ENCODE peak calls at places on chromosomes 13 and 19, in four cellular contexts. V is gastrocnemius medialis, G is IMR-90, U is heart left ventricle. Y is an unnamed sample. For H3K4me1, the result is how much of the 10 kb centered on the place peaks cover.

GRCh38 chr13:98549006-98549727 is 27.7 kb downstream of the STK24 start:
- DNase-seq in G (peak), V (no peak), U (no peak), Y (no peak)

GRCh38 chr19:4547303-4548237 is 7.7 kb upstream of the LRG1 start:
- DNase-seq in V (no peak), U (no peak), G (no peak), Y (no peak)

GRCh38 chr13:107441279-107441678 is 774.1 kb downstream of the LIG4 start:
- DNase-seq in G (peak), V (no peak), U (no peak), Y (no peak)

GRCh38 chr13:113812140-113813036 is 51.5 kb downstream of the GAS6 start:
- DNase-seq in V (no peak), U (no peak), G (no peak), Y (no peak)

GRCh38 chr13:27481766-27482165 is 31.4 kb upstream of the MTIF3 start:
- DNase-seq in G (peak), U (no peak), V (no peak), Y (no peak)

GRCh38 chr19:4198467-4199126 is 16.1 kb downstream of the ANKRD24 start:
- DNase-seq in G (no peak), V (no peak), U (no peak), Y (no peak)

GRCh38 chr13:111048387-111048786 is 66.7 kb upstream of the ARHGEF7 start:
- DNase-seq in V (no peak), U (no peak), G (no peak), Y (no peak)

GRCh38 chr13:26604784-26605183 is 47.3 kb downstream of the WASF3 start:
- DNase-seq in U (no peak), V (peak), G (no peak), Y (peak)

GRCh38 chr13:93496985-93497673 is 270.5 kb downstream of the GPC6 start:
- DNase-seq in V (no peak), G (no peak), U (no peak), Y (no peak)

GRCh38 chr13:92530364-92530763 is 696.2 kb upstream of the GPC6 start:
- DNase-seq in U (no peak), V (no peak), G (peak), Y (no peak)

GRCh38 chr13:19153782-19154450 is 27.7 kb downstream of the TUBA3C start:
- DNase-seq in U (no peak), V (no peak), G (no peak), Y (no peak)

GRCh38 chr13:19266979-19267378 is 85.4 kb upstream of the TUBA3C start:
- DNase-seq in G (no peak), U (no peak), V (no peak), Y (no peak)

GRCh38 chr13:66780814-66781213 is 449.3 kb downstream of the PCDH9 start:
- DNase-seq in U (no peak), G (peak), V (no peak), Y (no peak)

GRCh38 chr13:51191743-51192142 is 30.5 kb upstream of the FAM124A start:
- DNase-seq in V (no peak), G (no peak), U (no peak), Y (no peak)

GRCh38 chr13:113355621-113356020 is 8.3 kb downstream of the GRTP1 start:
- DNase-seq in U (no peak), V (peak), G (no peak), Y (no peak)

GRCh38 chr13:105573134-105573533 is 962.3 kb downstream of the EFNB2 start:
- DNase-seq in V (no peak), U (no peak), G (no peak), Y (no peak)

GRCh38 chr19:36771275-36772231 is 1.1 kb downstream of the ZNF850 start:
- DNase-seq in U (peak), G (peak), V (peak), Y (peak)

GRCh38 chr19:11199517-11199916 is 2.2 kb upstream of the KANK2 start:
- DNase-seq in V (no peak), G (no peak), U (no peak), Y (no peak)

GRCh38 chr19:11202488-11203193 is 5.3 kb upstream of the KANK2 start:
- DNase-seq in G (no peak), U (no peak), V (no peak), Y (no peak)

GRCh38 chr19:11200015-11200574 is 2.8 kb upstream of the KANK2 start:
- DNase-seq in G (no peak), U (no peak), V (no peak), Y (no peak)

GRCh38 chr19:11201791-11202190 is 4.4 kb upstream of the KANK2 start:
- DNase-seq in G (no peak), U (no peak), V (no peak), Y (no peak)

DNA sequence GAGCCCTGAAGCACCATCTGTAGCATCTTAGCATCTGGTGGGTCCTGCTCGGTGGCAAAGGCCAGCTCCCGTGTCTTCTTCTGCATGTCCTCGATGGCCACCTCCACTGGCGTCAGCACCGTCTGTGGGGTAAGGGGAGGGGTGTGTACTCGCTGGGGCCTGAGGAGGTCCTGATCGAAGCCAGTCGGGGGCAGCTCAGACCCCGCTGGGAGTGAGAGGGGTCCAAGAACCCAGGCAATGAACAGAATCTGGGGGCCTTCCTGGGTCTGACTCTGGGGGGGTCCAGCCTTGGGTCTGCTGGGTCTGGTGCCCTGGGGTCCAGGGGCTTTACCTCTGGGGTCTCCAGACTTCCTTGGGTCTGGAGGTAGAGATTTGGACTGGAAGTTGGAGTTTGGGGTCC is 3.6 kb upstream of the KANK2 start:
- DNase-seq in V (no peak), U (no peak), G (no peak), Y (no peak)
- H3K4me1 ChIP-seq in V (under half), U (half or more), G (under half), Y (half or more)

DNA sequence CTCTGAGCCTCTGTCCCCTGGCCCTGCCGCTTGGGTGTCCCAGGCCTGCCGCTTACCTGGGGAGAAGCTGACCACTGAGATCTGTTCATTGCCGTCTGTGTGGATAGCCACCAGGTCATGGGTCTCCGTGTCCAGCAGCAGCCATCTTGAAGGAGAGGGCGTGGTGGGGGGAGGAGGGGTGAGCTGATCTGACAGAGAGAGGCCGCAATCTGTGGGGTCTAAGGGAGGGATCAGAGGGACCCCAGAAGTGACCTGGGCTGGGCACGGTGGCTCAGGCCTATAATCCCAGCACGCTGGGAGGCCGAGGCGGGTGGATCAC is 14.7 kb upstream of the GPR4 start:
- DNase-seq in U (no peak), V (no peak), G (no peak), Y (no peak)
- H3K27ac ChIP-seq in U (no peak), V (no peak), G (no peak), Y (no peak)

DNA sequence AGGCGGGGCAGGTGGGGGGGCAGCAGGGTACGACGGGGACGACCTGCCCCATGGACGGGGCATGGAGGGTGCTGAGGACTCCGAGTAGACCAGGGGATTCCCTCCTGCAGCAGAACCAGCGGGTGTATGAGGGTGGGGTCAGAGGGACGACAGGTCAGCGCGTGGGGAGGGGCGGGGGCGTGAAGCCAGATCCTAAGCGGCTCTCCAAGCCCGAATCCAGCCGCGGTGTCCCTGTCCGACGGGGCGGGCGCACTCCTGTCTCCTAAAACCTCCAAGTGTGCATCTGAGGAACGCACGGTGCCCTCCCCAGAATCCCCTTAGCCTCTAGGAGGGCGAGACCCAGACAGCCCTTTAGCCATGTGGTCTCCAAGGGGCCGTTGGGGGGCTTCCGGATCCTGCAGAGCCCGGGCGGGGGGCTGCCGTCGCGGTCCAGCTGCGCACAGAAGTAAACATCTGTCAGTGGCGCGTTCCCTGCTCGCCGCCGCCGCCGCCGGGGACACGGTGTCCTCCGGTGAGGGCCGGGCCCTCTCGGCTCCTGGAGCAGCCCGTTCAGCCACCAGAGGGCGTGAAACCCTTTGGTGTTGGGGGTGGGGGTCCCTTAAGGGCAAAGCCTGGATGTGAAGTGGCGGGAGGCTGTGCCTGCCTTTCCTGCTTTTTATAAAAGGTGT is 732 bp downstream of the NRTN start:
- DNase-seq in V (no peak), G (peak), U (peak), Y (no peak)
- H3K4me1 ChIP-seq in V (under half), G (under half), U (under half), Y (under half)

GRCh38 chr19:58002384-58003152 is at the start of gene ZNF606:
- DNase-seq in U (peak), G (peak), V (peak), Y (peak)
- H3K27ac ChIP-seq in U (peak), G (peak), V (peak), Y (peak)

GRCh38 chr19:952680-953500 is 27.1 kb downstream of the ARID3A start:
- DNase-seq in U (no peak), G (no peak), V (no peak), Y (no peak)
- H3K4me1 ChIP-seq in U (under half), G (under half), V (under half), Y (under half)

DNA sequence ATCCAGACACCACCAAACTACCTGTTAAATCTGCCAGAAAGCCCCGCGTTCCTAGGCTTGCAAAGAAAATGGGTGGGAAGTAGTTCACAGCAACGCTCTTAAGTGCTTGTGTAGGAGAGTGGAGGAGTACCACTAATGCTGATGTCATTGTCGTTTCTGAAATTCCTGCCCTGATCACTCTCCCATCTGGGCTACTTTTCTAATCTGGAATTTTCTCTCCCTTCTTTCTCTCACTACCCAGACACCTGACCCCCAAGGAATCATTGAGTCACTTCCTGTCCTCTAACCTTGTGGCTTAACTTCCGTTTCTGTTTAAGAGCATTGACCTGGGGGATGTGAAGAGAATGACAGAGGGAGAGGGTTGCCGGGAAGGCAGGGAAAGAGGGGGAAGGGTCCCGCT is 98.7 kb downstream of the STARD13 start:
- DNase-seq in V (no peak), U (no peak), G (peak), Y (no peak)
- H3K27ac ChIP-seq in V (peak), U (no peak), G (peak), Y (no peak)

GRCh38 chr13:33229446-33230177 is 55.9 kb downstream of the STARD13 start:
- DNase-seq in G (no peak), U (peak), V (peak), Y (no peak)
- H3K4me1 ChIP-seq in G (under half), U (half or more), V (under half), Y (under half)

Y was measured in suprapubic skin.